ENCODE peak calls at places on chromosomes 4 and X, in eight cellular contexts. C is Caco-2; K is left ventricle myocardium superior; H is activated naive CD4-positive, alpha-beta T cell treated with anti-CD3 and anti-CD28 coated beads, Interleukin-2, amount 10 ng/mL, durations not matched to agents 7 days and 5 days; E is GM12892; Y is frontal cortex; U is retinal pigment epithelial cell; A is SW480. J is an unnamed sample.

GRCh38 chr4:73841243-73841925 is 4.9 kb downstream of the CXCL6 start:
- DNase-seq in C (no peak), K (no peak), H (no peak), E (no peak), Y (no peak), U (no peak), A (no peak), J (no peak)

GRCh38 chr4:102390438-102390837 is 45.2 kb upstream of the SLC39A8 start:
- DNase-seq in C (no peak), K (no peak), H (no peak), E (no peak), Y (no peak), U (no peak), A (no peak), J (peak)

GRCh38 chrX:153494541-153495361 is at the start of gene BGN:
- DNase-seq in C (peak), K (peak), H (no peak), E (no peak), Y (peak), U (no peak), A (no peak), J (no peak)

GRCh38 chr4:70559216-70559830 is 32.7 kb upstream of the AMBN start:
- DNase-seq in C (peak), K (no peak), H (peak), E (peak), Y (peak), U (no peak), A (peak), J (peak)

GRCh38 chr4:62232755-62233280 is 1032.7 kb downstream of the ADGRL3 start:
- DNase-seq in C (no peak), K (no peak), H (no peak), E (no peak), Y (no peak), U (no peak), A (no peak), J (no peak)

GRCh38 chr4:656651-657337 is 17.3 kb downstream of the ATP5ME start:
- DNase-seq in C (no peak), K (peak), H (no peak), E (no peak), Y (no peak), U (no peak), A (no peak), J (no peak)

GRCh38 chr4:8494218-8494617 is 53.6 kb downstream of the TRMT44 start:
- DNase-seq in C (no peak), K (no peak), H (no peak), E (no peak), Y (no peak), U (no peak), A (no peak), J (no peak)

GRCh38 chrX:133294126-133294525 is 76.0 kb upstream of the TFDP3 start:
- DNase-seq in C (no peak), K (no peak), H (no peak), E (no peak), Y (no peak), U (no peak), A (no peak), J (no peak)

GRCh38 chr4:147447820-147448219 is 33.1 kb upstream of the EDNRA start:
- DNase-seq in C (no peak), K (no peak), H (no peak), E (no peak), Y (no peak), U (peak), A (no peak), J (no peak)

GRCh38 chrX:69229436-69229835 is 64.2 kb upstream of the PJA1 start:
- DNase-seq in C (no peak), K (no peak), H (no peak), E (no peak), Y (no peak), U (no peak), A (no peak), J (peak)

GRCh38 chr4:155828628-155829027 is 37.4 kb downstream of the ASIC5 start:
- DNase-seq in C (no peak), K (no peak), H (no peak), E (no peak), Y (no peak), U (no peak), A (no peak), J (no peak)

GRCh38 chr4:25069014-25069413 is 38.3 kb upstream of the LGI2 start:
- DNase-seq in C (peak), K (no peak), H (no peak), E (no peak), Y (no peak), U (no peak), A (no peak), J (no peak)

GRCh38 chr4:169485084-169485483 is 127.3 kb downstream of the NEK1 start:
- DNase-seq in C (no peak), K (no peak), H (no peak), E (no peak), Y (no peak), U (no peak), A (no peak), J (no peak)

GRCh38 chrX:119234931-119235555 is 1.0 kb upstream of the PGRMC1 start:
- DNase-seq in C (no peak), K (no peak), H (no peak), E (no peak), Y (no peak), U (no peak), A (no peak), J (no peak)

GRCh38 chr4:1566838-1567518 is 117.1 kb downstream of the FAM53A start:
- DNase-seq in C (no peak), K (peak), H (peak), E (no peak), Y (no peak), U (no peak), A (no peak), J (no peak)

GRCh38 chr4:118865091-118865708 is 23.5 kb upstream of the SYNPO2 start:
- DNase-seq in C (peak), K (no peak), H (peak), E (no peak), Y (no peak), U (no peak), A (peak), J (peak)

GRCh38 chr4:152616804-152617203 is 63.0 kb downstream of the TMEM154 start:
- DNase-seq in C (no peak), K (no peak), H (no peak), E (no peak), Y (no peak), U (no peak), A (no peak), J (no peak)

GRCh38 chr4:122003335-122003734 is 51.5 kb upstream of the TRPC3 start:
- DNase-seq in C (peak), K (no peak), H (peak), E (no peak), Y (no peak), U (no peak), A (peak), J (no peak)

GRCh38 chr4:19205853-19206252 is 1045.9 kb upstream of the SLIT2 start:
- DNase-seq in C (no peak), K (no peak), H (no peak), E (no peak), Y (no peak), U (no peak), A (no peak), J (no peak)

GRCh38 chrX:147899715-147900114 is 12.0 kb upstream of the FMR1 start:
- DNase-seq in C (no peak), K (no peak), H (no peak), E (no peak), Y (no peak), U (no peak), A (no peak), J (no peak)

GRCh38 chrX:16786791-16787735 is 797 bp downstream of the TXLNG start:
- DNase-seq in C (peak), K (peak), H (peak), E (peak), Y (peak), U (no peak), A (peak), J (no peak)

GRCh38 chrX:63354484-63354883 is 3.4 kb upstream of the SPIN4 start:
- DNase-seq in C (no peak), K (no peak), H (no peak), E (no peak), Y (no peak), U (no peak), A (no peak), J (no peak)

GRCh38 chr4:42515156-42515884 is 118.0 kb downstream of the SHISA3 start:
- DNase-seq in C (no peak), K (no peak), H (no peak), E (no peak), Y (no peak), U (no peak), A (no peak), J (no peak)

GRCh38 chr4:184448828-184449227 is 25.5 kb downstream of the IRF2 start:
- DNase-seq in C (no peak), K (peak), H (peak), E (no peak), Y (peak), U (no peak), A (no peak), J (no peak)

GRCh38 chr4:54439831-54440243 is 210.7 kb downstream of the PDGFRA start:
- DNase-seq in C (peak), K (peak), H (no peak), E (no peak), Y (no peak), U (peak), A (peak), J (no peak)

GRCh38 chrX:16870861-16871584 is 861 bp upstream of the RBBP7 start:
- DNase-seq in C (peak), K (no peak), H (no peak), E (no peak), Y (no peak), U (no peak), A (peak), J (no peak)

GRCh38 chr4:157217708-157218107 is 2.8 kb upstream of the GRIA2 start:
- DNase-seq in C (peak), K (no peak), H (no peak), E (no peak), Y (no peak), U (no peak), A (no peak), J (no peak)

GRCh38 chr4:21948347-21949072 is at the start of gene KCNIP4:
- DNase-seq in C (peak), K (no peak), H (peak), E (no peak), Y (peak), U (no peak), A (no peak), J (no peak)